ENCODE peak calls at places on chromosomes 16 and 17, in ten cellular contexts. X is activated CD8-positive, alpha-beta T cell treated with anti-CD3 and anti-CD28 coated beads for 36 hours; A is tibial nerve; L is left ventricle myocardium inferior; V is heart left ventricle; H is epithelial cell of esophagus; N is psoas muscle; E is nephron progenitor cell; U is IMR-90; T is Peyer's patch. F is an unnamed sample.

GRCh38 chr16:53689636-53690035 is 14.0 kb downstream of the RPGRIP1L start:
- DNase-seq in X (no peak), A (no peak), L (no peak), V (no peak), H (peak; percentile 76), N (no peak), E (no peak), U (peak; percentile 5), T (no peak), F (no peak)

GRCh38 chr16:30697264-30698138 is 1.5 kb upstream of the SRCAP start:
- DNase-seq in X (no peak), A (no peak), L (no peak), V (no peak), H (no peak), N (no peak), E (no peak), U (peak; percentile 94), T (peak; percentile 99), F (no peak)

GRCh38 chr17:38602862-38603785 is 2.6 kb downstream of the SRCIN1 start:
- DNase-seq in X (no peak), A (no peak), L (no peak), V (no peak), H (no peak), N (peak; percentile 46), E (no peak), U (no peak), T (no peak), F (no peak)

GRCh38 chr16:698911-699671 is 6.5 kb downstream of the FBXL16 start:
- DNase-seq in X (no peak), A (no peak), L (no peak), V (no peak), H (no peak), N (no peak), E (no peak), U (no peak), T (no peak), F (no peak)

GRCh38 chr16:79950932-79951719 is 350.6 kb upstream of the MAF start:
- DNase-seq in X (no peak), A (no peak), L (no peak), V (no peak), H (no peak), N (no peak), E (no peak), U (no peak), T (no peak), F (no peak)

GRCh38 chr17:39235555-39236221 is 9.9 kb upstream of the STAC2 start:
- DNase-seq in X (peak; percentile 80), A (no peak), L (no peak), V (no peak), H (peak; percentile 69), N (no peak), E (peak; percentile 57), U (peak; percentile 57), T (no peak), F (peak; percentile 65)

GRCh38 chr17:75856062-75856681 is 1.0 kb upstream of the WBP2 start:
- DNase-seq in X (peak; percentile 44), A (peak; percentile 26), L (no peak), V (peak; percentile 67), H (no peak), N (no peak), E (no peak), U (peak; percentile 31), T (peak; percentile 66), F (no peak)

GRCh38 chr16:77692612-77693011 is 29.7 kb upstream of the NUDT7 start:
- DNase-seq in X (no peak), A (no peak), L (no peak), V (no peak), H (no peak), N (no peak), E (no peak), U (no peak), T (no peak), F (no peak)

GRCh38 chr17:34166394-34166793 is 88.7 kb upstream of the CCL2 start:
- DNase-seq in X (no peak), A (no peak), L (no peak), V (no peak), H (no peak), N (no peak), E (no peak), U (no peak), T (no peak), F (no peak)

GRCh38 chr17:81064746-81065475 is 30.0 kb downstream of the BAIAP2 start:
- DNase-seq in X (no peak), A (no peak), L (no peak), V (peak; percentile 56), H (peak; percentile 87), N (no peak), E (no peak), U (peak; percentile 52), T (no peak), F (no peak)

GRCh38 chr17:28398280-28398981 is 7.6 kb downstream of the SLC46A1 start:
- DNase-seq in X (no peak), A (no peak), L (no peak), V (no peak), H (no peak), N (no peak), E (no peak), U (peak; percentile 11), T (no peak), F (no peak)

GRCh38 chr16:50718061-50718760 is 23.7 kb upstream of the CYLD start:
- DNase-seq in X (no peak), A (no peak), L (no peak), V (no peak), H (no peak), N (no peak), E (no peak), U (peak; percentile 36), T (no peak), F (no peak)

GRCh38 chr17:79809530-79810137 is 12.8 kb upstream of the CBX8 start:
- DNase-seq in X (no peak), A (no peak), L (no peak), V (no peak), H (no peak), N (no peak), E (no peak), U (no peak), T (no peak), F (no peak)

GRCh38 chr17:79806863-79807720 is 10.2 kb upstream of the CBX8 start:
- DNase-seq in X (no peak), A (no peak), L (no peak), V (no peak), H (no peak), N (no peak), E (no peak), U (no peak), T (no peak), F (no peak)

GRCh38 chr17:79811036-79811887 is 14.4 kb upstream of the CBX8 start:
- DNase-seq in X (peak; percentile 71), A (no peak), L (no peak), V (peak; percentile 33), H (peak; percentile 40), N (no peak), E (peak; percentile 62), U (no peak), T (no peak), F (peak; percentile 70)

GRCh38 chr17:79810138-79811027 is 13.5 kb upstream of the CBX8 start:
- DNase-seq in X (peak; percentile 88), A (no peak), L (peak; percentile 71), V (peak; percentile 77), H (peak; percentile 91), N (peak; percentile 71), E (peak; percentile 85), U (peak; percentile 76), T (peak; percentile 55), F (peak; percentile 79)

GRCh38 chr17:79808763-79809529 is 12.1 kb upstream of the CBX8 start:
- DNase-seq in X (peak; percentile 45), A (no peak), L (no peak), V (no peak), H (peak; percentile 84), N (no peak), E (no peak), U (no peak), T (no peak), F (no peak)
- TF ChIP-seq CTCF in X (peak; percentile 26), A (peak; percentile 9), L (peak; percentile 50), V (peak; percentile 36), H (peak; percentile 72), N (no peak), E (peak; percentile 13), U (peak; percentile 31), T (peak; percentile 71), F (no peak)

GRCh38 chr17:9166678-9167077 is 145.4 kb downstream of the NTN1 start:
- DNase-seq in X (no peak), A (no peak), L (no peak), V (no peak), H (no peak), N (no peak), E (no peak), U (no peak), T (no peak), F (no peak)

GRCh38 chr17:9158545-9159452 is 137.5 kb downstream of the NTN1 start:
- DNase-seq in X (no peak), A (no peak), L (no peak), V (no peak), H (no peak), N (no peak), E (no peak), U (no peak), T (no peak), F (no peak)

DNA sequence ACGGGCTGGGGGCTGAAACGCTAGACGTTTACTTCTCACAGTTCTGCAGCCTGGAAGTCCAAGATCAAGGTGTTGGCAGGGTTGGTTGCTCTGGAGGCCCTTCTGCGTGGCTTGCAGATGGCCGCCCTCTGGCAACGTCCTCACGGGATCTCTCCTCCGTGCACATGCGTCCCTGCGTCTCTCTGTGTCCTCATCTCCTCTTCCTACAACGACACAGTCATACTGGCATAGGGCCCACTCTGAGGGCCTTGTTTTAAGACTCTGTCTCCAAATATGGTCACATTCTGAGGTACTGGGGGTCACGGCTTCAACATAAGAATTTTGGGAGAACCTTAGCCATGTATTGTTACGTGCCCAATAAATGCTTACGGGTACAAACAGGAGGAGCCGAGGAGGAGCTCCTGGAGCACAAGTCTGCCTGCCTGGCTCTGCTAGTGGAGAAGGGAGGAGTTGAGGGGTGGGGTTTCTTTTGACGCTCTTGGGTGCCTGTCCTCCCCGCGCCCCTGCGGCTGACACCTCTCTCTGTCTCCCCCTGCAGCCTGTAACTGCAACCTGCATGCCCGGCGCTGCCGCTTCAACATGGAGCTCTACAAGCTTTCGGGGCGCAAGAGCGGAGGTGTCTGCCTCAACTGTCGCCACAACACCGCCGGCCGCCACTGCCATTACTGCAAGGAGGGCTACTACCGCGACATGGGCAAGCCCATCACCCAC is 141.1 kb downstream of the NTN1 start:
- DNase-seq in X (no peak), A (peak; percentile 8), L (no peak), V (no peak), H (peak; percentile 13), N (no peak), E (peak; percentile 44), U (no peak), T (no peak), F (no peak)
- TF ChIP-seq CTCF in X (peak; percentile 24), A (no peak), L (peak; percentile 13), V (no peak), H (peak; percentile 29), N (no peak), E (peak; percentile 52), U (no peak), T (no peak), F (peak; percentile 23)

GRCh38 chr16:88687254-88687576 is 908 bp upstream of the SNAI3 start:
- DNase-seq in X (no peak), A (no peak), L (no peak), V (no peak), H (no peak), N (no peak), E (no peak), U (no peak), T (no peak), F (no peak)
- TF ChIP-seq CTCF in X (no peak), A (no peak), L (no peak), V (no peak), H (no peak), N (no peak), E (no peak), U (no peak), T (no peak), F (no peak)

GRCh38 chr16:85987750-85988078 is 88.8 kb downstream of the IRF8 start:
- DNase-seq in X (no peak), A (no peak), L (no peak), V (no peak), H (no peak), N (no peak), E (no peak), U (no peak), T (no peak), F (no peak)
- TF ChIP-seq CTCF in X (peak; percentile 60), A (no peak), L (peak; percentile 23), V (no peak), H (no peak), N (no peak), E (no peak), U (no peak), T (no peak), F (peak; percentile 47)

F was measured in endothelial cell.